ENCODE peak calls at places on chromosomes 7 and 10, in four cellular contexts. N is GM12878, T is HepG2, D is K562. H is an unnamed sample.
A peak's percentile ranks its signal among the peaks of the same experiment; 100 is the strongest.

GRCh38 chr7:64686493-64687184 is 20.7 kb downstream of the ZNF107 start:
- DNase-seq in D (no peak), T (peak; percentile 79), N (no peak), H (no peak)

GRCh38 chr7:25854608-25855497 is 297.1 kb upstream of the NFE2L3 start:
- DNase-seq in N (no peak), T (peak; percentile 66), D (peak; percentile 89), H (peak; percentile 77)

GRCh38 chr7:43849069-43849468 is 20.2 kb downstream of the MRPS24 start:
- DNase-seq in N (no peak), D (no peak), T (no peak), H (no peak)

GRCh38 chr7:142077762-142078161 is 33.8 kb upstream of the MGAM2 start:
- DNase-seq in N (no peak), T (no peak), D (no peak), H (no peak)

GRCh38 chr7:137878333-137878961 is 31.7 kb upstream of the DGKI start:
- DNase-seq in N (no peak), T (no peak), D (no peak), H (no peak)

GRCh38 chr7:155466814-155467675 is 9.1 kb downstream of the EN2 start:
- DNase-seq in T (peak; percentile 5), N (no peak), D (no peak), H (no peak)

GRCh38 chr10:22010973-22011408 is 7.5 kb upstream of the DNAJC1 start:
- DNase-seq in T (no peak), N (no peak), D (no peak), H (no peak)

GRCh38 chr10:71433116-71433982 is 36.6 kb downstream of the CDH23 start:
- DNase-seq in N (no peak), T (no peak), D (no peak), H (no peak)

GRCh38 chr7:43034535-43035002 is 77.9 kb upstream of the HECW1 start:
- DNase-seq in T (no peak), N (no peak), D (peak; percentile 50), H (no peak)

GRCh38 chr7:156459067-156459466 is 181.5 kb upstream of the RNF32 start:
- DNase-seq in N (no peak), T (no peak), D (no peak), H (no peak)

GRCh38 chr7:16697507-16698199 is 51.7 kb downstream of the BZW2 start:
- DNase-seq in T (no peak), N (no peak), D (no peak), H (no peak)

GRCh38 chr7:8433477-8434289 is at the start of gene NXPH1:
- DNase-seq in D (peak; percentile 67), T (peak; percentile 37), N (no peak), H (peak; percentile 67)

GRCh38 chr10:104642001-104642270 is 846 bp downstream of the SORCS3 start:
- DNase-seq in T (no peak), N (no peak), D (no peak), H (no peak)

GRCh38 chr7:138449580-138449979 is 10.5 kb upstream of the TRIM24 start:
- DNase-seq in T (no peak), D (no peak), N (no peak), H (peak; percentile 65)

GRCh38 chr7:80830584-80831319 is 88.1 kb downstream of the SEMA3C start:
- DNase-seq in N (no peak), T (no peak), D (no peak), H (no peak)

GRCh38 chr7:43096875-43097274 is 15.6 kb upstream of the HECW1 start:
- DNase-seq in N (no peak), D (no peak), T (no peak), H (no peak)

DNA sequence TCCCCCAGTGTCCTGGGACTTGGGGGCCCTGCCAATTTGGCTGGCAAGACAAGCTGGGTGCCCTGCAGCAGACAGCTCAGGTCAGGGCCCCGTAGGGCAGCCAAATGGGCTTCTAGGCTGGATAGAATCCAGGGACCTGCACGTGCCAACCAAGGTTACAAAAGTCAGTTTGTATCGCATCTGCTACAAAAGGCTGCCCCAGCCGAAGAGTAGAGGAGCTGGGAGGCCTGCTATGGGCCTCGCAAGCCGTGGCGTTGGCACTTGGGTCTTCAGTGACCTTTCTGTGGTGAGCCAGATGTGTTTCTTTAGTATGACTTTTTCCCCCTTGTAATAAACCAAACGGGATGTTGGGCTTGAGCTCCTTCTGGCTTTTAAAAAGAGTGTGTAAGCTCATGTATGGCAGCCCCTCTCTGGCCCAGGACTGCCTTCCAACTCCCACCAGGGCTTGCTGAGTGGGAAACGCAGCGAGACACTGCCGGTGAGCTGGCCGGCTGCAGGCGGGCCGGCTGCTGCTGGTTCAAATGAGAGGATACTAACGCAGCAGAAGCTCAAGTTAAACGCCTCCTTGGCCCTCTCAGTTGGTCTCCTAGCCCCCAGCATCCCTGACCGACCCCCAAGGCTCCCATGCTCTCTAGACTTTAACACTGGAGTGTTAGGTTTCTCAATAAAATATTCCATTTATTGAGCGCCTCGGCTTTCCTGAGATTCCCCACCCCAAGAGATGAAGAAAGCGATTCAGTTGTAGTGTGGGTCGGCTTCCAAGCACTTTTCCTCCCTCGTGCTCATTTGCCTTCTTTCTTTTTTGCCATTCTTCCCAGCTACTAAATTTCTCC is 3.1 kb upstream of the HOXA10 start:
- DNase-seq in N (no peak), D (no peak), T (no peak), H (no peak)
- TF ChIP-seq FOXM1 in N (no peak), D (no peak), T (no peak), H (no peak)

DNA sequence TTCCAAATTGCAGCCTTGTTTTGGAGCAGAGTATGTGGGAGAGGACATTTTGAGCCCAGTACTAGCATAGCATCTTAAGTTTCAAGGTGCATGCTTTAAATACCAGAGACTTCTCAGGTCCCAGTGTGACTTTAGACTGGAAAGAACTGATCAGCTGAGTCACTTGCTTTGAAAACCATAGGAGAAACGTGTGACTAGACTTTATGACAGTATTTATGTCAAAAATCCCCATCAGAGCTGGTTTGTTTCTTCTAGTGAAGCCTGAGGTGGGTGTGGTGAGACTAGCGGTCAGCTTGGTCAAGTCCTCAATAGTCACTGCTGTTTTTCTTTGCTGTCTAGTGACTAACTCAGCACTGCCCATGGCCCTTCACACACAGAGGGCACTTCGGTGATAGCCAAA is 724.2 kb downstream of the GATA3 start:
- DNase-seq in D (no peak), N (no peak), T (no peak), H (no peak)
- TF ChIP-seq TARDBP in D (no peak), N (no peak), T (no peak), H (no peak)

GRCh38 chr7:108845960-108846359 is 276.3 kb downstream of the DNAJB9 start:
- DNase-seq in D (no peak), N (no peak), T (no peak), H (no peak)
- TF ChIP-seq FOXM1 in D (no peak), N (no peak), T (no peak), H (no peak)

DNA sequence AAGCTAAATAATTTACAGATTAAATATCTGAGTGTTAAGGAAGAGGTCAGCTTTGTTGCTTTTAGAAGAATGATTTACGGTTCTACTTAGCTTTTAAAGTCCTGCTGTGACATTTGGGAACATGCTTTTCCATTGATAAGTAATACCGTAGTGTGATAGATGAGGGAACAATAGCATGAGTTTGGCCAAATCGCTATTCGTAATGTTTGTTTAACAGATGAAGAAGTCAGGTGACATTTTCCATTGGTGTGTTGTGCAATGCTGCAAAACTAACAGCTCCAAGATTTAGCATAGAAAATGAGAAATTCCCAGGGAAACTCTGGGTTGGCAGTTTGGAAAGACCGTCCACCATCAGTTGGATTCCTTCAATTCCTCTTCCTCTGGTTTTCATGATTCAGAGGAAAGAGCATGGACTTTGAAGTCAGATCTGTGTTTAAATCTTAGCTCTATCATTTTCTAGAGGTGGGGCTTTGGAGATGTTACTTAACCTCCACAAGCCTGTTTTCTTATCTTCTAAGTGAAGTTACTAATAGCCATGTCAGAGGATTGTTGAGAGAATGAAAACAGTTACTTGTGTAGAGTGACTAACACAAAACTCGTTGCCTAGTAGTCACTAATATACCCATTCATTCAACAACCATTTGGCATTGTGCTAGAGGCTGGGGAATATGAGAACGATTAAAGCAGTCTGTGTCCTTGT is 140.4 kb upstream of the BMPER start:
- DNase-seq in T (peak; percentile 46), N (no peak), D (no peak), H (peak; percentile 44)
- TF ChIP-seq TARDBP in T (no peak), N (no peak), D (no peak), H (no peak)

GRCh38 chr7:158228131-158228530 is 359.5 kb downstream of the PTPRN2 start:
- DNase-seq in N (no peak), T (no peak), D (no peak), H (no peak)

GRCh38 chr7:158229945-158230344 is 357.7 kb downstream of the PTPRN2 start:
- DNase-seq in N (no peak), D (no peak), T (no peak), H (no peak)

GRCh38 chr7:158227258-158227657 is 360.4 kb downstream of the PTPRN2 start:
- DNase-seq in T (no peak), D (no peak), N (no peak), H (no peak)

GRCh38 chr7:158228986-158229385 is 358.6 kb downstream of the PTPRN2 start:
- DNase-seq in D (no peak), T (peak; percentile 31), N (no peak), H (no peak)
- TF ChIP-seq FOXM1 in D (no peak), T (no peak), N (no peak), H (no peak)

GRCh38 chr7:30815016-30815854 is 44.0 kb downstream of the MINDY4 start:
- DNase-seq in T (no peak), N (no peak), D (no peak), H (no peak)
- TF ChIP-seq TARDBP in T (no peak), N (no peak), D (no peak), H (no peak)

GRCh38 chr10:48981310-48981907 is 41.8 kb upstream of the LRRC18 start:
- DNase-seq in D (peak; percentile 93), N (no peak), T (peak; percentile 24), H (peak; percentile 75)
- TF ChIP-seq FOXM1 in D (no peak), N (no peak), T (no peak), H (no peak)

GRCh38 chr10:83607959-83608745 is 531.2 kb upstream of the GHITM start:
- DNase-seq in D (no peak), N (no peak), T (no peak), H (no peak)

GRCh38 chr10:83617692-83618325 is 521.5 kb upstream of the GHITM start:
- DNase-seq in D (no peak), T (no peak), N (no peak), H (no peak)

GRCh38 chr10:83612050-83612449 is 527.3 kb upstream of the GHITM start:
- DNase-seq in T (no peak), N (no peak), D (no peak), H (no peak)

GRCh38 chr10:83612746-83613145 is 526.6 kb upstream of the GHITM start:
- DNase-seq in T (no peak), N (no peak), D (no peak), H (no peak)
- TF ChIP-seq TARDBP in T (no peak), N (no peak), D (no peak), H (no peak)

H was measured in HEK293T.